ENCODE peak calls at places on chromosome 3, in five cellular contexts. Q is retina, I is ureter, F is T-helper 9 cell, D is right atrium auricular region. C is an unnamed sample.
A peak's percentile ranks its signal among the peaks of the same experiment; 100 is the strongest.

GRCh38 chr3:8722808-8723207 is 10.8 kb upstream of the CAV3 start:
- DNase-seq in F (no peak), I (no peak), Q (no peak), D (no peak), C (no peak)

GRCh38 chr3:197613187-197613586 is 57.4 kb upstream of the BDH1 start:
- DNase-seq in I (no peak), Q (no peak), D (no peak), F (peak; percentile 12), C (no peak)

GRCh38 chr3:112958749-112959560 is 15.9 kb downstream of the CD200R1 start:
- DNase-seq in Q (no peak), D (no peak), F (no peak), I (no peak), C (no peak)

GRCh38 chr3:29267231-29267630 is 13.6 kb upstream of the RBMS3 start:
- DNase-seq in F (no peak), D (no peak), Q (no peak), I (no peak), C (no peak)

GRCh38 chr3:11136871-11137626 is 17.2 kb upstream of the HRH1 start:
- DNase-seq in D (peak; percentile 87), I (peak; percentile 80), Q (no peak), F (no peak), C (peak; percentile 100)

GRCh38 chr3:54696313-54696712 is 231.5 kb downstream of the LRTM1 start:
- DNase-seq in I (no peak), D (no peak), Q (no peak), F (no peak), C (no peak)

GRCh38 chr3:47607335-47607734 is 28.7 kb upstream of the CSPG5 start:
- DNase-seq in I (no peak), Q (no peak), F (no peak), D (no peak), C (no peak)

GRCh38 chr3:174776123-174776522 is 83.0 kb upstream of the NAALADL2 start:
- DNase-seq in I (no peak), D (no peak), F (no peak), Q (no peak), C (no peak)

GRCh38 chr3:124793054-124793740 is 62.9 kb downstream of the UMPS start:
- DNase-seq in D (no peak), Q (no peak), I (no peak), F (no peak), C (no peak)

GRCh38 chr3:137692803-137693431 is 71.2 kb upstream of the SOX14 start:
- DNase-seq in Q (peak; percentile 33), I (no peak), D (no peak), F (no peak), C (no peak)

GRCh38 chr3:133547432-133548041 is 25.9 kb upstream of the CDV3 start:
- DNase-seq in F (no peak), I (no peak), D (no peak), Q (no peak), C (peak; percentile 76)

GRCh38 chr3:192899540-192899982 is 18.1 kb downstream of the MB21D2 start:
- DNase-seq in F (no peak), I (no peak), Q (no peak), D (no peak), C (no peak)

GRCh38 chr3:152313430-152313829 is 44.7 kb downstream of the MBNL1 start:
- DNase-seq in D (no peak), I (no peak), Q (no peak), F (no peak), C (no peak)

C was measured in BJ.